ENCODE peak calls at places on chromosomes 16 and 17, in five cellular contexts. F, E, N, R and X are unnamed samples. For H3K27me3 and H3K4me1, the result is how much of the 10 kb centered on the place peaks cover.

GRCh38 chr17:38910325-38910724 is 15.1 kb upstream of the LASP1NB start:
- DNase-seq in F (no peak), E (no peak), N (no peak), R (no peak), X (no peak)

GRCh38 chr16:2034695-2035430 is 8.2 kb downstream of the NHERF2 start:
- DNase-seq in F (no peak), E (no peak), N (no peak), R (no peak), X (no peak)

GRCh38 chr17:57665696-57666095 is 79.4 kb downstream of the CCDC182 start:
- DNase-seq in F (no peak), E (no peak), N (no peak), R (no peak), X (no peak)

GRCh38 chr16:85569615-85570212 is 43.4 kb upstream of the GSE1 start:
- DNase-seq in F (no peak), E (peak), N (peak), R (peak), X (no peak)

GRCh38 chr17:39306509-39307212 is 80.9 kb upstream of the STAC2 start:
- DNase-seq in F (no peak), E (peak), N (no peak), R (no peak), X (no peak)

GRCh38 chr17:1231456-1231855 is 38.8 kb upstream of the BHLHA9 start:
- DNase-seq in F (no peak), E (no peak), N (no peak), R (peak), X (no peak)

GRCh38 chr17:63974594-63975192 is 2.0 kb upstream of the SCN4A start:
- DNase-seq in F (no peak), E (no peak), N (peak), R (no peak), X (peak)

GRCh38 chr17:19771971-19772630 is 24.0 kb upstream of the ALDH3A1 start:
- DNase-seq in F (no peak), E (no peak), N (no peak), R (no peak), X (no peak)

GRCh38 chr17:19301274-19301946 is 61.1 kb downstream of the B9D1 start:
- DNase-seq in F (no peak), E (no peak), N (no peak), R (no peak), X (no peak)

GRCh38 chr17:45788057-45788456 is 3.9 kb downstream of the CRHR1 start:
- DNase-seq in F (no peak), E (no peak), N (no peak), R (no peak), X (no peak)
- H3K27me3 ChIP-seq in F (under half), E (under half), N (half or more), R (half or more), X (half or more)

DNA sequence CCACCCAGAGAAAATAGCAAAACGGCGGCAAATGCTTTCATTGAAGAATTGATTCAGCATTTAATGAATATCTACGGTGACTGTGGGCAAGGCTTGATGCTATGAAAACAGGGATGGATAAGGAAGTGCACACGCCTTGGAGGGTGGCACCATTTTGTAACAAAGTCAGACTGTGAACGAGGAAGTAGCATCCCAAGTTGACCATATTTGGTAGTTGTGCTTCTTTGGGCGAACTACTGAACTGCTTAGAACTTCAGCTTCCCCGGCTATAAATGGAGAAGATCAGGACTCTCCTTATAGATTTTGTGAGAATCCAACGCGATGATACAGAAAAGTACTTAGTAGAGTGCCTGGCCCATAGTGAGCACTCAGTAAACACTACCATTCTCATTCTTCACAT is 303.2 kb downstream of the MAF start:
- DNase-seq in F (no peak), E (no peak), N (no peak), R (no peak), X (no peak)
- H3K4me1 ChIP-seq in F (under half), E (under half), N (under half), R (under half), X (under half)

GRCh38 chr17:17079336-17079735 is 37.1 kb downstream of the MPRIP start:
- DNase-seq in F (no peak), E (no peak), N (no peak), R (no peak), X (no peak)
- H3K27ac ChIP-seq in F (no peak), E (no peak), N (no peak), R (peak), X (no peak)

DNA sequence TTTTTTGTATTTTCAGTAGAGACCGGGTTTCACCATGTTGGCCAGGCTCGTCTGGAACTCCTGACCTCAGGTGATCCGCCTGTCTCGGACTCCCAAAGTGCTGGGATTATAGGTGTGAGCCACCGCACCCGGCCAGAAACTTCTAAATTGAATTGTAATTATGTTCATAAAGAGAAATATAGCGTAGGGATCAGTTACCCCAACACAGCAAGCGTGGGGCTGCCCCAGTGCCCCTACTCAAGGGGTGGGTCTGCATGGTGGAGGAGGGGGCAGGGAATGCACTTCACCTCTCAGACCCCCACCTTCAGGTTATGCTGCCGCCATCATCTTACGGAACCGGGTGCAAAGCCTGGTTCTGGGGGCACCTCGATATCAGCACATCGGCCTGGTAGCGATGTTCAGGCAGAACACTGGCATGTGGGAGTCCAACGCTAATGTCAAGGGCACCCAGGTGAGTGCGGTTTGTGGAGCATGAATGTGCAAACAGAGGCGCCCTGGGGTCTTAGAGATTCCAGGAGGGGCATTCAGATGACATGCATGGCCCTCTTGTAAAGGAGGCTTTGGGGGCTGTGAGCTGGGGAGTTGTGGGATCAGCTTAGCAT is 18.0 kb downstream of the ITGAM start:
- DNase-seq in F (no peak), E (no peak), N (no peak), R (no peak), X (no peak)
- H3K27me3 ChIP-seq in F (under half), E (under half), N (under half), R (under half), X (under half)

GRCh38 chr17:80798595-80799552 is 192.8 kb upstream of the CHMP6 start:
- DNase-seq in F (no peak), E (no peak), N (no peak), R (no peak), X (no peak)
- H3K4me1 ChIP-seq in F (under half), E (under half), N (under half), R (under half), X (under half)

GRCh38 chr17:50731575-50732460 is 12.4 kb downstream of the LUC7L3 start:
- DNase-seq in F (no peak), E (no peak), N (no peak), R (no peak), X (no peak)
- H3K27ac ChIP-seq in F (no peak), E (peak), N (no peak), R (peak), X (no peak)

GRCh38 chr17:80023261-80024205 is 12.1 kb downstream of the TBC1D16 start:
- DNase-seq in F (no peak), E (no peak), N (no peak), R (no peak), X (no peak)

GRCh38 chr17:80017226-80018010 is 18.3 kb downstream of the TBC1D16 start:
- DNase-seq in F (no peak), E (no peak), N (no peak), R (no peak), X (no peak)

GRCh38 chr17:80024206-80024972 is 11.3 kb downstream of the TBC1D16 start:
- DNase-seq in F (no peak), E (no peak), N (no peak), R (no peak), X (no peak)

GRCh38 chr17:80021600-80021999 is 14.1 kb downstream of the TBC1D16 start:
- DNase-seq in F (no peak), E (no peak), N (no peak), R (no peak), X (no peak)

GRCh38 chr17:80018917-80019651 is 16.6 kb downstream of the TBC1D16 start:
- DNase-seq in F (no peak), E (peak), N (no peak), R (no peak), X (no peak)
- H3K27me3 ChIP-seq in F (under half), E (under half), N (under half), R (under half), X (under half)

GRCh38 chr17:76495663-76496400 is 5.4 kb downstream of the RHBDF2 start:
- DNase-seq in F (peak), E (no peak), N (no peak), R (no peak), X (no peak)
- H3K4me1 ChIP-seq in F (under half), E (under half), N (under half), R (half or more), X (under half)